ENCODE peak calls at places on chromosomes 6 and 20, in four cellular contexts. P, M, X and Q are unnamed samples.

GRCh38 chr6:56739836-56740815 is 97.4 kb upstream of the DST start:
- DNase-seq in P (no peak), M (no peak), X (no peak), Q (no peak)

GRCh38 chr20:38790210-38791053 is 15.1 kb upstream of the PPP1R16B start:
- DNase-seq in P (peak; percentile 58), M (peak; percentile 63), X (peak; percentile 47), Q (peak; percentile 51)

GRCh38 chr6:165704001-165704748 is 41.1 kb upstream of the PDE10A start:
- DNase-seq in P (no peak), M (peak; percentile 72), X (peak; percentile 65), Q (no peak)

GRCh38 chr6:106309766-106310373 is 15.7 kb downstream of the ATG5 start:
- DNase-seq in P (no peak), M (peak; percentile 51), X (peak; percentile 11), Q (no peak)

GRCh38 chr6:34172961-34173775 is 27.3 kb upstream of the GRM4 start:
- DNase-seq in P (no peak), M (no peak), X (no peak), Q (no peak)

GRCh38 chr6:135087403-135087802 is 32.8 kb upstream of the HBS1L start:
- DNase-seq in P (no peak), M (no peak), X (no peak), Q (no peak)

GRCh38 chr20:25493137-25493536 is 85.7 kb downstream of the GINS1 start:
- DNase-seq in P (no peak), M (no peak), X (no peak), Q (no peak)

GRCh38 chr6:153208706-153209105 is 77.6 kb upstream of the RGS17 start:
- DNase-seq in P (no peak), M (no peak), X (no peak), Q (no peak)

GRCh38 chr6:30154709-30155521 is 6.1 kb downstream of the TRIM10 start:
- DNase-seq in P (no peak), M (peak; percentile 72), X (peak; percentile 18), Q (no peak)

GRCh38 chr6:121647905-121648304 is 212.5 kb downstream of the GJA1 start:
- DNase-seq in P (no peak), M (peak; percentile 69), X (peak; percentile 77), Q (no peak)

GRCh38 chr6:108831104-108831503 is 17.1 kb upstream of the ARMC2 start:
- DNase-seq in P (no peak), M (no peak), X (no peak), Q (no peak)

GRCh38 chr6:12648171-12648570 is 68.4 kb upstream of the PHACTR1 start:
- DNase-seq in P (no peak), M (peak; percentile 12), X (no peak), Q (no peak)

GRCh38 chr6:78259935-78260334 is 607.1 kb downstream of the MEI4 start:
- DNase-seq in P (no peak), M (no peak), X (no peak), Q (no peak)

GRCh38 chr6:82365011-82365751 is 1.6 kb downstream of the TPBG start:
- DNase-seq in P (no peak), M (peak; percentile 44), X (peak; percentile 43), Q (peak; percentile 46)

GRCh38 chr20:44696315-44696714 is 18.9 kb upstream of the CCN5 start:
- DNase-seq in P (no peak), M (no peak), X (no peak), Q (no peak)

GRCh38 chr6:4903751-4904370 is 100.0 kb downstream of the RPP40 start:
- DNase-seq in P (no peak), M (no peak), X (no peak), Q (no peak)

GRCh38 chr6:44593539-44593944 is 206.0 kb downstream of the CDC5L start:
- DNase-seq in P (peak; percentile 57), M (peak; percentile 79), X (peak; percentile 83), Q (peak; percentile 59)

GRCh38 chr6:128519132-128519930 is 1.1 kb downstream of the PTPRK start:
- DNase-seq in P (no peak), M (peak; percentile 63), X (peak; percentile 63), Q (peak; percentile 20)

GRCh38 chr6:139546117-139546495 is 171.7 kb upstream of the CITED2 start:
- DNase-seq in P (no peak), M (no peak), X (no peak), Q (no peak)

GRCh38 chr6:134436950-134437349 is 119.0 kb upstream of the SGK1 start:
- DNase-seq in P (no peak), M (peak; percentile 64), X (peak; percentile 78), Q (no peak)

GRCh38 chr6:52512199-52512598 is 64.7 kb downstream of the TRAM2 start:
- DNase-seq in P (no peak), M (peak; percentile 96), X (peak; percentile 95), Q (no peak)

GRCh38 chr20:54909702-54910101 is 434.3 kb downstream of the DOK5 start:
- DNase-seq in P (no peak), M (no peak), X (no peak), Q (no peak)

GRCh38 chr20:41078329-41078728 is 49.7 kb downstream of the TOP1 start:
- DNase-seq in P (no peak), M (peak; percentile 68), X (peak; percentile 79), Q (no peak)

GRCh38 chr20:63752411-63753101 is 13.0 kb downstream of the SLC2A4RG start:
- DNase-seq in P (no peak), M (no peak), X (no peak), Q (no peak)
- TF ChIP-seq CTCF in P (no peak), M (no peak), X (no peak), Q (no peak)

GRCh38 chr6:95923518-95923917 is 92.3 kb upstream of the FUT9 start:
- DNase-seq in P (no peak), M (peak; percentile 1), X (no peak), Q (peak; percentile 17)
- TF ChIP-seq CTCF in P (no peak), M (peak; percentile 3), X (peak; percentile 13), Q (no peak)

DNA sequence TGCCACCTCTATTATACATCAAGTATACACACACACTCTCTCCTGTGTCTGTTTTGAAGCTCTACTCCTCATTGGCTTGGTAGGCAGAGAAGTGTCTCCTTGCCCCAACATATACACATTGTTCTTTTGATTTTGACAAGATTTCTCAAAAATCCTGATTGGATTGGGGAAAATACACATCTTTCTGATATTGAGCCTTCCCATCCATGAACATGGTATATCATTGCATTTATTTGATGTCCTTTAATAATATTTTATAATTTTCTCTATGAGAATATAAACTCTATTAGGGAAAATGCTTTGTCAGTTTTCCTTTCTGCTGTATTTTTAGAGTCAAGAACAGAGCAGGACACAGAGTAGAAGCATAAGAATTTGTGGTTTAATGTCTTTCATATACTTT is 7.2 kb downstream of the TTLL9 start:
- DNase-seq in P (no peak), M (no peak), X (no peak), Q (no peak)
- TF ChIP-seq CTCF in P (no peak), M (no peak), X (no peak), Q (no peak)

GRCh38 chr6:50849016-50849748 is 30.5 kb downstream of the TFAP2B start:
- DNase-seq in P (no peak), M (no peak), X (no peak), Q (no peak)

GRCh38 chr6:50850860-50851259 is 32.2 kb downstream of the TFAP2B start:
- DNase-seq in P (no peak), M (no peak), X (no peak), Q (no peak)

GRCh38 chr6:50850223-50850751 is 31.6 kb downstream of the TFAP2B start:
- DNase-seq in P (no peak), M (no peak), X (no peak), Q (no peak)

GRCh38 chr6:50851269-50851847 is 32.7 kb downstream of the TFAP2B start:
- DNase-seq in P (no peak), M (no peak), X (no peak), Q (no peak)

GRCh38 chr6:50849781-50850180 is 31.1 kb downstream of the TFAP2B start:
- DNase-seq in P (no peak), M (no peak), X (no peak), Q (no peak)
- TF ChIP-seq CTCF in P (no peak), M (no peak), X (no peak), Q (no peak)

GRCh38 chr20:56817780-56818675 is 188.9 kb downstream of the TFAP2C start:
- DNase-seq in P (no peak), M (no peak), X (no peak), Q (no peak)
- TF ChIP-seq CTCF in P (no peak), M (no peak), X (peak; percentile 23), Q (no peak)

DNA sequence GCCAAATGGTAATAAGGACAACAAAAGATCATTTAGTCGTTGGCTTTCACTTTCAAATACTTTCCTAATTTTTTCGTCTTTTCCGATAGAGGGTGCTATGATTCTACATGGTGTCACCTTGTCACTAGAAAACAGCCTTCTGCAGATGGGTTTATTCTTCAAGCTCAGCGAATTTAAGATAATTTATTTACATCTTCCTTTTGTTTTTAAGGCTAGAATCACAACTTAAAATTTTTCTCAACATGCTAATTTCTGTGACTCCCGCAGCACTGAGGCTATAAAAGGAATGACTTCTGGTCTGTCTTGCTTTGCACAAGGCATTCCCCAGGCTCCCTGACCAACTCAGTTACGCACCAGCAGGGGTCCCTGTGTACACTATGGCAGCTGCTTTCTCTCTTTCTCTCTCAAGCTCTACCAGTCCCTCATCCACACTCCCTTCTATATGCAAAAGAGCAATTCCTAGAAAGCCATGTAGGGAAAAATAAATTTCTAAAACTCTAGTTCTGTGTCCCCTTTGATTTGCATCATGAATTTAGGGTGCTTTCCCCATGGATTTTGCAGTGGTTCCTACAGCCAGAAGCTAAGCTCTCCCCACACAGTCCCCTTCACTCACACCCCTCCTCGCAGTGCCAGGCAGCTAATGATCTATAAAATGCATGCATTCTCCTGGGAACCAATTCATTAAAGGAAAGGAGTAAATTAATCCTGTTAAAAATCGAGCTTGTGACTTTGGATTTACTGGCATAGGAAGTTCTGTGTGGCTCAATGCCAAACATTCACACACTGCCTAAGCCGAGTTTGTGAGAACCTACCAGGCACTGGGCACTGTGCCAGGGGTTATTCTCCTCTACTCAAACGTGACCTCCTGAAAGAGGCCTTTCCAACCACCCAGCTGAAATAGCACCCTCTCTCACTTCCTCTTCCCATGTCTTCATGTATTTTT is 74.5 kb downstream of the DCDC2 start:
- DNase-seq in P (no peak), M (peak; percentile 84), X (peak; percentile 92), Q (peak; percentile 71)
- TF ChIP-seq CTCF in P (peak; percentile 66), M (peak; percentile 68), X (peak; percentile 84), Q (peak; percentile 42)